ENCODE peak calls at places on chromosomes 6 and 20, in four cellular contexts. V is fibroblast of mammary gland, K is mammary epithelial cell, U is neural progenitor cell. H is an unnamed sample.

GRCh38 chr6:140812636-140813035 is 1320.1 kb upstream of the GJE1 start:
- DNase-seq in V (peak), K (no peak), U (no peak), H (no peak)

GRCh38 chr6:43744931-43745727 is 24.9 kb upstream of the VEGFA start:
- DNase-seq in V (no peak), K (no peak), U (no peak), H (no peak)

GRCh38 chr20:47677314-47678129 is 107.8 kb downstream of the SULF2 start:
- DNase-seq in V (peak), K (peak), U (peak), H (peak)

GRCh38 chr6:88761237-88762031 is 202.0 kb downstream of the RNGTT start:
- DNase-seq in V (no peak), K (no peak), U (peak), H (no peak)

GRCh38 chr6:142944126-142945066 is 580 bp downstream of the HIVEP2 start:
- DNase-seq in V (peak), K (peak), U (peak), H (peak)

GRCh38 chr6:126803769-126804168 is 314.7 kb upstream of the RSPO3 start:
- DNase-seq in V (no peak), K (no peak), U (peak), H (no peak)

GRCh38 chr6:41502607-41503434 is 43.4 kb upstream of the FOXP4 start:
- DNase-seq in V (no peak), K (no peak), U (peak), H (peak)

GRCh38 chr20:56995157-56995556 is 271.3 kb downstream of the BMP7 start:
- DNase-seq in V (no peak), K (no peak), U (no peak), H (no peak)

GRCh38 chr6:113756290-113756665 is 100.9 kb upstream of the MARCKS start:
- DNase-seq in V (no peak), K (no peak), U (no peak), H (no peak)

GRCh38 chr6:49541936-49542335 is 8.5 kb upstream of the C6orf141 start:
- DNase-seq in V (peak), K (peak), U (no peak), H (no peak)

GRCh38 chr20:51104960-51105460 is 82.1 kb upstream of the KCNG1 start:
- DNase-seq in V (no peak), K (no peak), U (no peak), H (no peak)

GRCh38 chr6:28336284-28337024 is 506 bp upstream of the ZSCAN31 start:
- DNase-seq in V (peak), K (no peak), U (peak), H (peak)

GRCh38 chr20:59157064-59157463 is 6.6 kb upstream of the ZNF831 start:
- DNase-seq in V (no peak), K (no peak), U (no peak), H (no peak)

GRCh38 chr6:683742-684440 is 9.0 kb downstream of the EXOC2 start:
- DNase-seq in V (peak), K (no peak), U (peak), H (peak)
- H3K4me3 ChIP-seq in V (peak), K (no peak), U (peak), H (peak)

GRCh38 chr6:85673198-85674139 is 30.8 kb upstream of the SYNCRIP start:
- DNase-seq in V (peak), K (no peak), U (no peak), H (peak)

GRCh38 chr6:85677243-85677956 is 34.7 kb upstream of the SYNCRIP start:
- DNase-seq in V (peak), K (no peak), U (no peak), H (peak)

GRCh38 chr6:85674604-85675003 is 31.9 kb upstream of the SYNCRIP start:
- DNase-seq in V (peak), K (no peak), U (no peak), H (peak)

GRCh38 chr6:85676086-85676729 is 33.5 kb upstream of the SYNCRIP start:
- DNase-seq in V (peak), K (no peak), U (no peak), H (peak)

DNA sequence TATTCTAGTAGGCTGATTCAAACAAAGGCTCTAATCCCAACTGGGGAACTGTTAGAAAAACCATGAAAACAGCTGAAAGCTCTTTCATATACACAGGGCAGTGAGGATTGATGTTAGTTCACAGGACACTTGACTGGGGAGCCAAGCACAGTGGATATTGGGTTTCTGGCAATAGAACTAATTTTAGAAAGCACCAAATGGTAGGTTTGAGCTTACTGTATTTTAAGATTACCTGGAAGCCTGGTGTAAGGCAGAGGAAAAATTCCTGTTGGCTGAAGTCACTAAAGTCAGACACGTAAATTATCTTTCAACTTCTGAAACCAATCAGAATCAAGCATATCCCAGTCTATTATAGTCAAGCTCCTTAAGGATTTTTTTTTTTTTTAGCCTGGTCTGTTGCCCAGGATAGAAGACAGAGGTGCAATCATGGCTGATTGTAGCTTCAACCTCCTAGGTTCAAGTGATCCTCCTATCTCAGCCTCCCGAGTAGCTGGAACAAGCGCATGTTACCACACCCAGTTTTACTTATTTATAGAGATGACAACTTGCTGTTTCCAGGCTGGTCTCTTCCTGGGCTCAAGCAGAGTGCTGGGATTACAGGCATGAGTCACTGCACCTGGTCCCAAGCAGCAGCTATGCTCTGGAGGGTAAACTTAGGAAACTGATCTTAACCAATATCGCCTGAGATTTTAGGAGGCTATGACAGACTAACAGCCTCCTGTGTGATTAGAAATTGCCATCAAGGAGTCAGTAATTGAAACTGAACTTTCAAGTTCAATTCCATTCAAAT is 32.5 kb upstream of the SYNCRIP start:
- DNase-seq in V (peak), K (peak), U (peak), H (peak)
- H3K4me3 ChIP-seq in V (peak), K (peak), U (peak), H (peak)

GRCh38 chr6:16249971-16250370 is 11.6 kb downstream of the GMPR start:
- DNase-seq in V (no peak), K (peak), U (peak), H (no peak)

GRCh38 chr6:16253399-16254144 is 15.2 kb downstream of the GMPR start:
- DNase-seq in V (no peak), K (no peak), U (no peak), H (no peak)

GRCh38 chr6:16254535-16254934 is 16.1 kb downstream of the GMPR start:
- DNase-seq in V (no peak), K (no peak), U (no peak), H (no peak)

GRCh38 chr6:16252696-16253299 is 14.4 kb downstream of the GMPR start:
- DNase-seq in V (no peak), K (no peak), U (no peak), H (no peak)

GRCh38 chr6:16251706-16252105 is 13.3 kb downstream of the GMPR start:
- DNase-seq in V (no peak), K (peak), U (no peak), H (no peak)
- H3K4me3 ChIP-seq in V (no peak), K (no peak), U (no peak), H (no peak)

GRCh38 chr6:149264629-149265028 is 52.9 kb upstream of the TAB2 start:
- DNase-seq in V (no peak), K (no peak), U (peak), H (no peak)
- H3K4me3 ChIP-seq in V (no peak), K (no peak), U (no peak), H (no peak)

DNA sequence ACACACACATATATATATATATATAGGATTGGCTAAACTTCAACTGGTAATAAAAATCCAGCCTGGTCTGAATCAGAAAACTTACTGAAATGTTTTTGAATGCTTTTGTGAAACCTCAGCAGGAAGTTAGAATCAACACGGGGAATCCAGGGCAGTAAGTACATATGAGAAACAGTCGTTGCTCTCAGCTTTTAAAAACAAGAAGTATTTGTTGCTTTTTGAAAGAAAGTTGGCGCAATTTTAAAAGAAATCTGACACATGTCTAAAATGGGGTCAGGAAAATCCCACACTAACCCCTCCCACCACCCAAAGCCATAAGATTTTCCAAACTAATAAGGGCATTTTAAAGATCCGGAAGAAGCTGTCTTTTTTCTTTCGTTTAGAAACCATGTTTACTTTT is 11.5 kb upstream of the CCDC170 start:
- DNase-seq in V (peak), K (no peak), U (no peak), H (no peak)
- H3K4me3 ChIP-seq in V (peak), K (no peak), U (no peak), H (no peak)